ENCODE peak calls at places on chromosomes 4 and X, in ten cellular contexts. V is EH; C is endothelial cell; G is GM10248; H is memory B cell; K is fibroblast of villous mesenchyme; Q is NCI-H2029; J is CD4-positive, alpha-beta T cell; F is activated naive CD4-positive, alpha-beta T cell treated with Interleukin-2 at 50 U/mL for 16 hours; D is stimulated activated CD4-positive, alpha-beta T cell treated with anti-CD3 and anti-CD28 coated beads, TNF-alpha, amount 100 ng/mL, for 1 hour. P is an unnamed sample.

GRCh38 chr4:8282742-8283141 is 13.2 kb downstream of the HTRA3 start:
- DNase-seq in V (no peak), C (no peak), F (no peak), Q (no peak), H (no peak), D (no peak), K (no peak), J (no peak), G (no peak), P (no peak)

GRCh38 chr4:70583952-70584834 is 7.9 kb upstream of the AMBN start:
- DNase-seq in K (no peak), F (no peak), V (no peak), D (no peak), G (no peak), H (no peak), J (no peak), Q (peak), C (no peak), P (no peak)

GRCh38 chr4:73815145-73815544 is 21.3 kb upstream of the CXCL6 start:
- DNase-seq in V (no peak), D (no peak), J (no peak), C (no peak), K (no peak), H (no peak), F (no peak), Q (peak), G (no peak), P (no peak)

GRCh38 chr4:185210102-185210981 is 944 bp downstream of the SNX25 start:
- DNase-seq in V (peak), D (no peak), Q (no peak), F (peak), G (no peak), J (peak), C (peak), K (peak), H (peak), P (peak)

GRCh38 chr4:15996773-15997172 is 33.8 kb upstream of the FGFBP2 start:
- DNase-seq in Q (no peak), H (no peak), V (peak), K (no peak), C (no peak), F (no peak), D (no peak), G (peak), J (no peak), P (no peak)

GRCh38 chr4:154928640-154929257 is 147.7 kb downstream of the RBM46 start:
- DNase-seq in Q (no peak), G (no peak), F (no peak), H (no peak), C (peak), K (peak), D (no peak), J (no peak), V (peak), P (no peak)

GRCh38 chr4:70300215-70300614 is 34.6 kb upstream of the CABS1 start:
- DNase-seq in Q (no peak), G (no peak), J (no peak), V (no peak), K (no peak), C (no peak), H (no peak), D (no peak), F (no peak), P (no peak)

GRCh38 chr4:1004557-1005485 is 6.6 kb upstream of the FGFRL1 start:
- DNase-seq in H (no peak), G (no peak), K (no peak), J (no peak), F (no peak), D (no peak), V (no peak), C (no peak), Q (no peak), P (no peak)

GRCh38 chr4:120921456-120922389 is 803 bp downstream of the PRDM5 start:
- DNase-seq in G (peak), Q (peak), F (peak), V (peak), D (no peak), K (peak), H (no peak), C (peak), J (no peak), P (peak)

GRCh38 chr4:113555868-113556267 is 205.7 kb downstream of the CAMK2D start:
- DNase-seq in H (no peak), F (no peak), D (no peak), K (peak), V (no peak), Q (no peak), G (no peak), J (no peak), C (no peak), P (no peak)

GRCh38 chrX:109843963-109844751 is 111.1 kb upstream of the ACSL4 start:
- DNase-seq in H (no peak), F (no peak), G (peak), J (no peak), Q (no peak), C (no peak), K (no peak), V (peak), D (no peak), P (no peak)

GRCh38 chr4:42302348-42302747 is 94.9 kb upstream of the SHISA3 start:
- DNase-seq in J (no peak), F (no peak), H (no peak), Q (peak), K (peak), G (no peak), D (no peak), C (peak), V (peak), P (no peak)

GRCh38 chr4:14897217-14897616 is 105.1 kb upstream of the CPEB2 start:
- DNase-seq in G (no peak), F (no peak), D (no peak), J (no peak), Q (no peak), H (no peak), C (no peak), K (no peak), V (no peak), P (no peak)

GRCh38 chrX:41435708-41436107 is 11.4 kb upstream of the NYX start:
- DNase-seq in V (no peak), J (no peak), H (no peak), C (no peak), Q (no peak), K (no peak), G (no peak), D (no peak), F (no peak), P (no peak)

GRCh38 chrX:650274-650673 is 19.7 kb downstream of the SHOX start:
- DNase-seq in C (no peak), J (no peak), H (no peak), Q (no peak), G (no peak), K (no peak), V (peak), D (no peak), F (no peak), P (no peak)

GRCh38 chrX:115582035-115582870 is 21.3 kb downstream of the PLS3 start:
- DNase-seq in G (no peak), C (no peak), Q (no peak), K (no peak), V (no peak), D (no peak), F (no peak), H (no peak), J (no peak), P (no peak)

GRCh38 chrX:123064053-123064452 is 120.0 kb upstream of the GRIA3 start:
- DNase-seq in F (no peak), C (no peak), Q (no peak), V (no peak), D (no peak), K (no peak), G (no peak), J (no peak), H (no peak), P (no peak)

GRCh38 chr4:104616401-104616820 is 121.7 kb upstream of the CXXC4 start:
- DNase-seq in F (no peak), H (no peak), G (no peak), J (no peak), K (no peak), D (no peak), C (no peak), V (no peak), Q (no peak), P (peak)

GRCh38 chr4:168882650-168883233 is 127.3 kb downstream of the CBR4 start:
- DNase-seq in J (no peak), C (no peak), G (no peak), Q (no peak), D (no peak), K (peak), V (peak), F (no peak), H (no peak), P (no peak)

GRCh38 chr4:151434183-151434860 is 25.3 kb downstream of the FHIP1A start:
- DNase-seq in F (no peak), D (no peak), H (no peak), C (no peak), G (no peak), V (peak), J (no peak), K (peak), Q (no peak), P (no peak)

GRCh38 chr4:34323549-34324325 is 1920.6 kb downstream of the ARAP2 start:
- DNase-seq in G (no peak), C (no peak), Q (no peak), K (peak), J (no peak), H (no peak), F (no peak), D (no peak), V (peak), P (no peak)

GRCh38 chr4:106652095-106652494 is 283.5 kb upstream of the GIMD1 start:
- DNase-seq in G (no peak), Q (no peak), F (no peak), V (peak), D (no peak), C (no peak), J (no peak), H (no peak), K (no peak), P (no peak)

GRCh38 chr4:101037938-101038413 is 309.4 kb downstream of the PPP3CA start:
- DNase-seq in C (no peak), Q (no peak), G (no peak), F (no peak), H (no peak), V (peak), J (no peak), K (no peak), D (no peak), P (no peak)

GRCh38 chr4:83334425-83335241 is at the start of gene HPSE:
- DNase-seq in J (peak), Q (peak), C (peak), H (peak), V (peak), D (peak), K (peak), G (peak), F (peak), P (peak)

GRCh38 chr4:77434299-77435092 is 171.1 kb upstream of the CXCL13 start:
- DNase-seq in K (no peak), G (no peak), J (no peak), V (no peak), C (no peak), F (no peak), D (no peak), Q (no peak), H (no peak), P (no peak)

GRCh38 chrX:108443065-108443464 is 3.4 kb downstream of the COL4A5 start:
- DNase-seq in F (no peak), V (no peak), J (no peak), H (no peak), G (no peak), K (peak), Q (no peak), C (no peak), D (no peak), P (no peak)

GRCh38 chrX:17680732-17681413 is 56.4 kb upstream of the SCML1 start:
- DNase-seq in C (no peak), G (no peak), H (no peak), F (no peak), K (peak), D (no peak), Q (no peak), J (no peak), V (peak), P (no peak)

GRCh38 chr4:124633285-124633941 is 79.1 kb downstream of the ANKRD50 start:
- DNase-seq in K (no peak), F (no peak), H (no peak), Q (no peak), J (no peak), G (no peak), D (no peak), C (no peak), V (peak), P (no peak)

GRCh38 chr4:73068496-73069337 is 799 bp downstream of the COX18 start:
- DNase-seq in Q (peak), K (peak), G (peak), J (no peak), D (no peak), C (peak), F (no peak), H (peak), V (peak), P (no peak)

GRCh38 chr4:129926936-129927335 is 831.0 kb downstream of the C4orf33 start:
- DNase-seq in V (no peak), D (no peak), H (no peak), G (no peak), J (no peak), K (no peak), F (no peak), Q (no peak), C (no peak), P (no peak)

GRCh38 chr4:184019667-184020665 is 114.9 kb downstream of the STOX2 start:
- DNase-seq in J (no peak), Q (no peak), G (no peak), D (no peak), H (no peak), F (no peak), K (no peak), C (no peak), V (no peak), P (no peak)